ENCODE peak calls at places on chromosomes 3 and 15, in five cellular contexts. R is brain microvascular endothelial cell, V is prostate gland, C is MM.1S, F is OCI-LY7. T is an unnamed sample.

GRCh38 chr3:36733723-36734122 is 30.6 kb downstream of the DCLK3 start:
- DNase-seq in R (no peak), V (no peak), C (no peak), F (no peak), T (no peak)

GRCh38 chr3:149441662-149442442 is 32.6 kb upstream of the TM4SF4 start:
- DNase-seq in R (no peak), V (no peak), C (no peak), F (no peak), T (no peak)

GRCh38 chr3:56693750-56694149 is 10.7 kb upstream of the TASOR start:
- DNase-seq in R (no peak), V (no peak), C (no peak), F (no peak), T (no peak)

GRCh38 chr3:105527538-105527937 is 160.8 kb downstream of the ALCAM start:
- DNase-seq in R (no peak), V (no peak), C (no peak), F (no peak), T (no peak)

GRCh38 chr15:70507772-70508351 is 255.5 kb downstream of the UACA start:
- DNase-seq in R (peak), V (peak), C (no peak), F (peak), T (no peak)

GRCh38 chr3:120324185-120324584 is 25.0 kb downstream of the LRRC58 start:
- DNase-seq in R (peak), V (no peak), C (no peak), F (no peak), T (no peak)

GRCh38 chr3:158568784-158569183 is 2.2 kb upstream of the MLF1 start:
- DNase-seq in R (no peak), V (no peak), C (no peak), F (no peak), T (no peak)

GRCh38 chr3:30951806-30952205 is 57.3 kb upstream of the GADL1 start:
- DNase-seq in R (no peak), V (no peak), C (no peak), F (no peak), T (peak)

GRCh38 chr3:28726840-28727239 is 378.2 kb upstream of the AZI2 start:
- DNase-seq in R (peak), V (no peak), C (peak), F (peak), T (peak)

GRCh38 chr3:139230391-139230790 is 113.4 kb upstream of the MRPS22 start:
- DNase-seq in R (no peak), V (no peak), C (no peak), F (no peak), T (no peak)

GRCh38 chr15:40511472-40512133 is 40.8 kb downstream of the CHST14 start:
- DNase-seq in R (no peak), V (peak), C (peak), F (no peak), T (no peak)

GRCh38 chr15:30041868-30042267 is 40.9 kb upstream of the GOLGA8J start:
- DNase-seq in R (no peak), V (no peak), C (no peak), F (no peak), T (no peak)

GRCh38 chr3:178392553-178392952 is 143.7 kb upstream of the KCNMB2 start:
- DNase-seq in R (peak), V (no peak), C (no peak), F (no peak), T (no peak)

GRCh38 chr15:73704869-73705645 is 20.9 kb downstream of the CD276 start:
- DNase-seq in R (peak), V (peak), C (peak), F (peak), T (peak)

GRCh38 chr15:40918799-40919392 is 10.2 kb upstream of the DLL4 start:
- DNase-seq in R (no peak), V (no peak), C (no peak), F (no peak), T (no peak)

GRCh38 chr3:139198929-139199328 is 144.9 kb upstream of the MRPS22 start:
- DNase-seq in R (no peak), V (no peak), C (peak), F (no peak), T (no peak)

GRCh38 chr3:69547457-69548014 is 161.6 kb upstream of the FRMD4B start:
- DNase-seq in R (no peak), V (no peak), C (no peak), F (no peak), T (no peak)

GRCh38 chr3:105365171-105365535 is 1.6 kb upstream of the ALCAM start:
- DNase-seq in R (no peak), V (peak), C (no peak), F (no peak), T (no peak)

GRCh38 chr3:72114773-72115172 is 329.8 kb upstream of the PROK2 start:
- DNase-seq in R (no peak), V (peak), C (no peak), F (no peak), T (no peak)

GRCh38 chr3:104886220-104886995 is 480.3 kb upstream of the ALCAM start:
- DNase-seq in R (no peak), V (no peak), C (no peak), F (no peak), T (no peak)

GRCh38 chr3:106488288-106488687 is 619.5 kb upstream of the CBLB start:
- DNase-seq in R (no peak), V (no peak), C (no peak), F (no peak), T (no peak)

GRCh38 chr3:138186216-138186615 is 885 bp upstream of the ARMC8 start:
- DNase-seq in R (no peak), V (no peak), C (no peak), F (no peak), T (no peak)

GRCh38 chr3:58647661-58648141 is 18.9 kb downstream of the FAM3D start:
- DNase-seq in R (no peak), V (peak), C (no peak), F (no peak), T (no peak)

GRCh38 chr3:122415104-122415744 is 638 bp downstream of the WDR5B start:
- DNase-seq in R (peak), V (peak), C (peak), F (peak), T (peak)

GRCh38 chr3:149586871-149587270 is 71.0 kb downstream of the WWTR1 start:
- DNase-seq in R (no peak), V (no peak), C (no peak), F (no peak), T (no peak)

GRCh38 chr3:172260381-172260780 is 187.9 kb downstream of the GHSR start:
- DNase-seq in R (no peak), V (no peak), C (no peak), F (no peak), T (no peak)

GRCh38 chr15:71057581-71057980 is 57.7 kb upstream of the THSD4 start:
- DNase-seq in R (no peak), V (no peak), C (no peak), F (no peak), T (no peak)

GRCh38 chr15:69979269-69979668 is 118.4 kb downstream of the TLE3 start:
- DNase-seq in R (peak), V (no peak), C (peak), F (peak), T (no peak)

GRCh38 chr15:71060983-71061382 is 54.3 kb upstream of the THSD4 start:
- DNase-seq in R (no peak), V (no peak), C (no peak), F (no peak), T (no peak)

GRCh38 chr3:11254876-11255275 is 17.3 kb upstream of the ATG7 start:
- DNase-seq in R (no peak), V (no peak), C (no peak), F (no peak), T (no peak)

GRCh38 chr15:25175789-25176615 is 221.2 kb downstream of the SNRPN start:
- DNase-seq in R (no peak), V (no peak), C (no peak), F (no peak), T (no peak)

GRCh38 chr3:154060606-154061380 is 60.4 kb upstream of the ARHGEF26 start:
- DNase-seq in R (peak), V (peak), C (no peak), F (no peak), T (peak)

GRCh38 chr15:89007989-89008388 is 80.3 kb upstream of the ABHD2 start:
- DNase-seq in R (no peak), V (no peak), C (no peak), F (no peak), T (no peak)

GRCh38 chr15:89004726-89005030 is 83.6 kb upstream of the ABHD2 start:
- DNase-seq in R (no peak), V (no peak), C (no peak), F (no peak), T (no peak)

GRCh38 chr15:89002281-89002761 is 85.9 kb upstream of the ABHD2 start:
- DNase-seq in R (peak), V (no peak), C (peak), F (no peak), T (no peak)

GRCh38 chr15:89002830-89003229 is 85.4 kb upstream of the ABHD2 start:
- DNase-seq in R (no peak), V (no peak), C (no peak), F (no peak), T (no peak)

DNA sequence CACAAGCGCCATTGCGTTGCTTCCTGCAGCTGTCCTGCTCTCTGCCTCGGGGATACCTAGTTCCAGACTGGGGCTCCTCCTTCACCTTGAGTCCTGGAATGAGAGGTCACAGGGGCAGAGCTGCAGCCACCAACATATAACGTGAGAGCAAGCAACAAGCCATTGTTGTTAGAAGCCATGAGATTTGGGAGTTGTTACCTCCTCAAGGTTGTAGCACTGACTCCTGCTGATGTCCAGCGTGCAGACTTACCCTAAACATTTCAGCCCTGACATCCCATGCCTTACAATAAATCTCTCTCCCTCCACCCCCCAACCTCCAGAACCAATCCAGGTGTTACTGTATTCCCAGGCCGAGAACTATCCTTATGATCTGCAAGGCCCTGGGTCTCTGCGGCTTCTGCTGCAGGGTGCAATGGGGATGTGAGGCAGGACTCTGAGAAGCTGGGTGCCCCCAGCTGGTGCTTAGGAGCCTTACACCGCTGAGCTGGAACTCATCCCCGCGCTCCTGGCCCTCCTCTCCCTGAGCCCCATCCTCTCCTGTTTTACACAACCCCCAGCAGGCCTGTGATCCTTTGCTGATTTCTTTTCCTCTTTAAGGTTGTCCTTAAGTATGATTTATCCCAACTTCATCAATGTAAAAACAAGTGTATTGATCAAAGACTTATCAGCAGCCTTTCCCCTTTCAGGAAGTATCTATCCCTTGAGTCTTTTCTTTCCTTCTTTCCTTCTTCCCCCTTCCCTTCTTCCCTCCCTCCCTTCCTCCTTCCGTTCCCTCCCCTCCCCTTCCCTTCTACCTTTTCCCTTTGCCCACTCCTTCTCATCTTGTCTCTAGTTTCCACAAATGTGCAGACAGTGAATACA is 84.2 kb upstream of the ABHD2 start:
- DNase-seq in R (peak), V (no peak), C (no peak), F (peak), T (peak)
- TF ChIP-seq CTCF in R (peak), V (no peak), C (no peak), F (peak), T (peak)

DNA sequence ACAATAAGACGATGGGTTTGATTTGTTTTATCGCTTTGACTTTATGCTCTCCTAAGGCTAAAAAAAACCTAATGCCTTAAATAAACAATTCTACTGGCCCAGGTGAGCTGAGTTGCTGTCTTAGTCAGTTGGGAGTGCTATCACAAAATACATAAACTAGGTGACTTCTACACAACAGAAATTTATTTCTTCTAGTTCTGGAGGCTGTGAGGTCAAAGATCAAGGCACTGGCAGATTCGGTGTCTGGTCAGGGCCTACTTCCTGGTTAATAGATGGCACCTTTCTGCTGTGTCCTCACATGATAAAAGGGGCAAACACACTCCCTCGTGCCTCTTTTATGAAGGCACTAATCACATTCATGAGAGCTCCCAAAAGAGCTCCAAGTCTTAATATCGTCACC is 11.5 kb upstream of the TBL1XR1 start:
- DNase-seq in R (no peak), V (no peak), C (no peak), F (no peak), T (no peak)
- H3K27ac ChIP-seq in R (no peak), V (no peak), C (no peak), F (no peak), T (no peak)

GRCh38 chr3:127304121-127304744 is 16.4 kb upstream of the PRR20G start:
- DNase-seq in R (no peak), V (peak), C (peak), F (peak), T (peak)
- TF ChIP-seq CTCF in R (no peak), V (no peak), C (peak), F (no peak), T (no peak)

GRCh38 chr15:85445361-85445760 is 65.0 kb downstream of the AKAP13 start:
- DNase-seq in R (no peak), V (no peak), C (no peak), F (no peak), T (peak)
- H3K27ac ChIP-seq in R (no peak), V (no peak), C (no peak), F (peak), T (no peak)

DNA sequence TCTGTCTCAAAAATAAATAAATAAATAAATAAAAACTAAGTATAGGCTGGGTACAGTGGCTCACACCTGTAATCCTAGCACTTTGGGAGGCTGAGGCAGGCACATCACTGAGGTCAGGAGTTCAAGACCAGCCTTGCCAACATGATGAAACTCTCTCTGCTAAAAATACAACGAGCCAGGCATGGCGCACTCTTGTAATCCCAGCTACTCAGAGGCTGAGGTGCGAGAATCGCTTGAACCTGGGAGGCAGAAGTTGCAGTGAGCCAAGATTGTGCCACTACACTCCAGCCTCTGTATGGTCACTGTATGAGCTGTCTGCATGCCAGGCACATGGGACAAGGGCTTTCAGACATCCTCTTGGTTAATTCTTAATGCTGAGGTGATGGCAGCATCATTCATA is 28.7 kb downstream of the TIPIN start:
- DNase-seq in R (no peak), V (no peak), C (no peak), F (no peak), T (no peak)
- TF ChIP-seq CTCF in R (no peak), V (no peak), C (no peak), F (no peak), T (no peak)

GRCh38 chr15:68558318-68559305 is 20.2 kb upstream of the CORO2B start:
- DNase-seq in R (no peak), V (no peak), C (no peak), F (peak), T (no peak)
- H3K27ac ChIP-seq in R (no peak), V (no peak), C (no peak), F (peak), T (peak)

DNA sequence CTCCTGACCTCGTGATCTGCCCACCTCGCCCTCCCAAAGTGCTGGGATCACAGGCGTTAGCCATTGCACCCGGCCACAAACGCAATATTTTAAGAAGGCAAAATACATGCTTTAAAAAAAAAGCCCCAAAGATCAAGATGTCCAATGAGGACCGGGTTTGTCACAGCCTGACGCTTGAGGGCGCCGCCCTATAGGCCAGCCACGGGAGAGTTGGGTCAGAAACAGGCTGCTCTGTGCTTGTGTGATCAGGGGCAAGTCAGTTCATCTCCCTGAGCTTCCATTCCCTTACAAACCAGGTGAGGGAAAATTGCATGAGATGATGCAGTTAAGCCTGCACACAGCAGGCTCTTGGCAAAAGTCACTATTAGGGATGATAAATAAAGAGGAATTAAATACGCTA is 23.9 kb downstream of the FAM174B start:
- DNase-seq in R (no peak), V (no peak), C (no peak), F (no peak), T (no peak)
- TF ChIP-seq CTCF in R (peak), V (no peak), C (peak), F (peak), T (peak)

T was measured in A673.